ENCODE peak calls at places on chromosome 9, in eight cellular contexts. E, Y, I, S, J, B, N and Z are unnamed samples.
A peak's percentile ranks its signal among the peaks of the same experiment; 100 is the strongest.

GRCh38 chr9:127977877-127978647 is 2.7 kb downstream of the EEIG1 start:
- DNase-seq in E (peak; percentile 83), Y (peak; percentile 81), I (no peak), S (no peak), J (peak; percentile 75), B (no peak), N (peak; percentile 82), Z (no peak)

GRCh38 chr9:129868571-129869486 is 33.6 kb downstream of the USP20 start:
- DNase-seq in E (no peak), Y (peak; percentile 47), I (no peak), S (peak; percentile 91), J (no peak), B (no peak), N (peak; percentile 39), Z (peak; percentile 90)

GRCh38 chr9:86741311-86742215 is 205.7 kb downstream of the GAS1 start:
- DNase-seq in E (peak; percentile 53), Y (peak; percentile 42), I (no peak), S (no peak), J (no peak), B (no peak), N (peak; percentile 80), Z (no peak)

GRCh38 chr9:133774799-133775198 is 36.6 kb upstream of the SARDH start:
- DNase-seq in E (no peak), Y (no peak), I (no peak), S (no peak), J (no peak), B (no peak), N (no peak), Z (no peak)

GRCh38 chr9:3136999-3137675 is 293.2 kb upstream of the PUM3 start:
- DNase-seq in E (no peak), Y (no peak), I (no peak), S (no peak), J (peak; percentile 8), B (no peak), N (no peak), Z (no peak)

GRCh38 chr9:94869415-94869838 is 142.9 kb downstream of the AOPEP start:
- DNase-seq in E (no peak), Y (no peak), I (peak; percentile 44), S (no peak), J (no peak), B (no peak), N (peak; percentile 51), Z (no peak)

GRCh38 chr9:81777514-81777913 is 88.2 kb upstream of the TLE1 start:
- DNase-seq in E (no peak), Y (no peak), I (no peak), S (no peak), J (no peak), B (no peak), N (no peak), Z (no peak)

GRCh38 chr9:21579209-21579608 is 97.1 kb upstream of the IFNE start:
- DNase-seq in E (peak; percentile 28), Y (no peak), I (no peak), S (no peak), J (peak; percentile 24), B (no peak), N (no peak), Z (no peak)

GRCh38 chr9:88789785-88790184 is 201.5 kb upstream of the S1PR3 start:
- DNase-seq in E (no peak), Y (no peak), I (peak; percentile 56), S (no peak), J (no peak), B (no peak), N (peak; percentile 79), Z (no peak)

GRCh38 chr9:121393318-121393717 is 23.3 kb upstream of the STOM start:
- DNase-seq in E (no peak), Y (no peak), I (no peak), S (no peak), J (peak; percentile 79), B (no peak), N (peak; percentile 25), Z (no peak)

GRCh38 chr9:16950051-16950450 is 79.6 kb upstream of the BNC2 start:
- DNase-seq in E (no peak), Y (no peak), I (no peak), S (no peak), J (no peak), B (no peak), N (no peak), Z (no peak)

GRCh38 chr9:3247211-3247610 is 278.6 kb downstream of the RFX3 start:
- DNase-seq in E (no peak), Y (no peak), I (no peak), S (no peak), J (no peak), B (no peak), N (no peak), Z (no peak)

GRCh38 chr9:2872941-2873323 is 29.0 kb upstream of the PUM3 start:
- DNase-seq in E (no peak), Y (no peak), I (no peak), S (no peak), J (no peak), B (no peak), N (no peak), Z (peak; percentile 10)

GRCh38 chr9:22228542-22228941 is 218.1 kb upstream of the DMRTA1 start:
- DNase-seq in E (peak; percentile 50), Y (no peak), I (no peak), S (no peak), J (peak; percentile 39), B (no peak), N (no peak), Z (no peak)